ENCODE peak calls at places on chromosome 7, in four cellular contexts. X, O, Y and H are unnamed samples.

GRCh38 chr7:149714081-149714909 is 59.1 kb downstream of the ZNF467 start:
- DNase-seq in X (peak), O (peak), Y (peak), H (no peak)

GRCh38 chr7:13797545-13797944 is 191.9 kb downstream of the ETV1 start:
- DNase-seq in X (no peak), O (no peak), Y (no peak), H (no peak)

GRCh38 chr7:108374899-108375298 is 81.3 kb downstream of the NRCAM start:
- DNase-seq in X (no peak), O (no peak), Y (no peak), H (no peak)

GRCh38 chr7:25830986-25831558 is 320.9 kb upstream of the NFE2L3 start:
- DNase-seq in X (no peak), O (peak), Y (no peak), H (no peak)

GRCh38 chr7:157549612-157550299 is 213.0 kb downstream of the DNAJB6 start:
- DNase-seq in X (no peak), O (no peak), Y (no peak), H (no peak)

GRCh38 chr7:157690833-157691382 is 354.1 kb downstream of the DNAJB6 start:
- DNase-seq in X (peak), O (peak), Y (no peak), H (peak)

GRCh38 chr7:23072043-23072442 is 33.5 kb upstream of the KLHL7 start:
- DNase-seq in X (no peak), O (peak), Y (no peak), H (no peak)

GRCh38 chr7:22549667-22550513 is 49.9 kb upstream of the STEAP1B start:
- DNase-seq in X (no peak), O (no peak), Y (no peak), H (peak)

GRCh38 chr7:66267249-66267648 is 62.1 kb downstream of the TPST1 start:
- DNase-seq in X (no peak), O (peak), Y (no peak), H (no peak)

GRCh38 chr7:4634166-4634565 is 47.9 kb upstream of the FOXK1 start:
- DNase-seq in X (no peak), O (peak), Y (no peak), H (no peak)

GRCh38 chr7:47817922-47818321 is 130.3 kb downstream of the PKD1L1 start:
- DNase-seq in X (no peak), O (no peak), Y (no peak), H (no peak)

GRCh38 chr7:142024547-142024946 is 28.9 kb downstream of the MGAM start:
- DNase-seq in X (no peak), O (no peak), Y (no peak), H (no peak)

GRCh38 chr7:111414374-111414773 is 147.9 kb downstream of the IMMP2L start:
- DNase-seq in X (no peak), O (no peak), Y (no peak), H (no peak)

GRCh38 chr7:1535695-1536094 is 5.2 kb downstream of the MAFK start:
- DNase-seq in X (no peak), O (no peak), Y (no peak), H (no peak)

GRCh38 chr7:118420888-118421287 is 196.4 kb downstream of the ANKRD7 start:
- DNase-seq in X (no peak), O (no peak), Y (no peak), H (no peak)

GRCh38 chr7:81162771-81163525 is 244.1 kb upstream of the SEMA3C start:
- DNase-seq in X (no peak), O (no peak), Y (no peak), H (no peak)

GRCh38 chr7:86282014-86282682 is 361.6 kb upstream of the GRM3 start:
- DNase-seq in X (no peak), O (no peak), Y (no peak), H (no peak)